ENCODE peak calls at places on chromosomes 3 and 15, in eight cellular contexts. X is body of pancreas; F is NCI-H69; W is activated CD8-positive, alpha-beta memory T cell treated with anti-CD3 and anti-CD28 coated beads for 24 hours; Z is left ventricle myocardium superior; D is AML-193; U is adipocyte; Q is lower lobe of right lung. R is an unnamed sample.

GRCh38 chr3:171028779-171029232 is 2.3 kb upstream of the SLC2A2 start:
- DNase-seq in X (peak), F (no peak), W (no peak), Z (no peak), D (no peak), U (peak), Q (no peak), R (no peak)

GRCh38 chr3:21274000-21274671 is 476.9 kb downstream of the ZNF385D start:
- DNase-seq in X (no peak), U (peak), Z (no peak), W (no peak), D (no peak), F (no peak), Q (no peak), R (no peak)

GRCh38 chr3:120713262-120713661 is 29.1 kb downstream of the RABL3 start:
- DNase-seq in Q (no peak), Z (no peak), X (no peak), W (no peak), D (no peak), F (no peak), U (no peak), R (no peak)

GRCh38 chr3:191775451-191776233 is 314.7 kb downstream of the PYDC2 start:
- DNase-seq in F (no peak), D (no peak), X (no peak), Q (no peak), U (no peak), W (no peak), Z (no peak), R (no peak)

GRCh38 chr3:45957606-45958005 is 14.3 kb downstream of the CXCR6 start:
- DNase-seq in W (peak), D (no peak), F (no peak), U (no peak), X (no peak), Z (no peak), Q (no peak), R (no peak)

GRCh38 chr15:92803852-92804609 is 96.1 kb upstream of the CHD2 start:
- DNase-seq in F (peak), Q (peak), Z (peak), U (peak), X (peak), W (peak), D (peak), R (peak)

GRCh38 chr3:146895026-146895749 is 290.0 kb upstream of the PLSCR5 start:
- DNase-seq in F (no peak), W (no peak), X (no peak), D (no peak), U (peak), Z (no peak), Q (no peak), R (no peak)

GRCh38 chr3:31971607-31972006 is 9.5 kb downstream of the OSBPL10 start:
- DNase-seq in Z (no peak), D (no peak), X (no peak), Q (no peak), W (no peak), F (no peak), U (no peak), R (no peak)

GRCh38 chr15:59879506-59879905 is 124.6 kb upstream of the FOXB1 start:
- DNase-seq in X (no peak), F (no peak), Z (no peak), U (peak), Q (no peak), W (no peak), D (no peak), R (no peak)

GRCh38 chr3:76941376-76941775 is 98.5 kb upstream of the ROBO2 start:
- DNase-seq in D (no peak), Z (no peak), U (no peak), F (no peak), W (no peak), X (no peak), Q (no peak), R (no peak)

GRCh38 chr15:101120961-101121360 is 130.9 kb downstream of the CHSY1 start:
- DNase-seq in X (no peak), Z (no peak), Q (no peak), D (no peak), U (no peak), F (peak), W (no peak), R (no peak)

GRCh38 chr15:66359740-66360139 is 3.3 kb upstream of the TIPIN start:
- DNase-seq in F (no peak), Q (no peak), U (no peak), Z (no peak), X (no peak), D (no peak), W (no peak), R (peak)

GRCh38 chr3:4520013-4520881 is 27.1 kb downstream of the ITPR1 start:
- DNase-seq in Z (no peak), F (no peak), X (no peak), W (no peak), Q (no peak), D (peak), U (no peak), R (no peak)

GRCh38 chr3:172159376-172159775 is 120.0 kb downstream of the FNDC3B start:
- DNase-seq in F (no peak), Q (no peak), W (no peak), Z (no peak), X (no peak), U (no peak), D (no peak), R (no peak)

GRCh38 chr15:90826886-90827435 is 41.4 kb upstream of the FURIN start:
- DNase-seq in Q (no peak), F (no peak), W (no peak), X (no peak), Z (no peak), U (no peak), D (no peak), R (no peak)

GRCh38 chr15:101116681-101116976 is 135.2 kb downstream of the CHSY1 start:
- DNase-seq in Q (no peak), D (no peak), Z (no peak), X (no peak), U (no peak), W (no peak), F (no peak), R (no peak)

GRCh38 chr3:183526838-183527420 is 28.6 kb downstream of the KLHL6 start:
- DNase-seq in U (no peak), Q (no peak), X (no peak), D (no peak), Z (no peak), F (no peak), W (no peak), R (no peak)

GRCh38 chr15:97904196-97904572 is 56.3 kb upstream of the ARRDC4 start:
- DNase-seq in W (no peak), Q (peak), X (peak), U (peak), D (peak), F (peak), Z (peak), R (peak)

GRCh38 chr3:127256872-127257271 is 31.0 kb downstream of the PRR20G start:
- DNase-seq in Z (no peak), Q (no peak), F (no peak), D (no peak), X (no peak), W (no peak), U (no peak), R (no peak)

GRCh38 chr3:134527037-134527436 is 41.2 kb downstream of the CEP63 start:
- DNase-seq in F (no peak), X (no peak), U (peak), Z (no peak), Q (no peak), D (peak), W (no peak), R (no peak)

GRCh38 chr3:46541856-46542255 is 24.2 kb downstream of the LRRC2 start:
- DNase-seq in Z (no peak), D (no peak), Q (no peak), X (no peak), U (no peak), F (no peak), W (no peak), R (no peak)

GRCh38 chr3:3998140-3998977 is 199.1 kb downstream of the LRRN1 start:
- DNase-seq in W (no peak), D (peak), U (peak), X (peak), Q (no peak), F (peak), Z (no peak), R (no peak)

GRCh38 chr3:187808466-187809291 is 63.4 kb upstream of the BCL6 start:
- DNase-seq in W (no peak), X (no peak), Q (no peak), Z (no peak), F (peak), U (no peak), D (no peak), R (peak)

GRCh38 chr15:99443768-99444446 is 121.9 kb upstream of the MEF2A start:
- DNase-seq in U (no peak), X (no peak), Z (no peak), W (peak), Q (no peak), D (no peak), F (no peak), R (no peak)

GRCh38 chr3:50256978-50257890 is 11.7 kb upstream of the SEMA3B start:
- DNase-seq in F (peak), D (no peak), Z (no peak), X (peak), Q (no peak), U (peak), W (no peak), R (peak)

GRCh38 chr3:57586778-57587177 is 10.4 kb downstream of the ARF4 start:
- DNase-seq in Z (no peak), D (no peak), Q (no peak), F (no peak), X (no peak), W (no peak), U (no peak), R (no peak)

GRCh38 chr3:20027136-20027535 is 13.1 kb upstream of the KAT2B start:
- DNase-seq in Z (no peak), Q (no peak), X (no peak), U (no peak), D (no peak), W (no peak), F (no peak), R (no peak)

GRCh38 chr3:4587061-4587837 is 94.1 kb downstream of the ITPR1 start:
- DNase-seq in D (no peak), Z (no peak), X (no peak), W (no peak), Q (no peak), F (no peak), U (no peak), R (no peak)

GRCh38 chr15:40006003-40006402 is 33.0 kb downstream of the SRP14 start:
- DNase-seq in X (no peak), W (no peak), Z (no peak), Q (no peak), D (no peak), F (no peak), U (peak), R (no peak)

GRCh38 chr3:78986702-78987101 is 781.1 kb downstream of the ROBO1 start:
- DNase-seq in U (no peak), F (peak), Q (no peak), D (no peak), W (no peak), Z (no peak), X (no peak), R (no peak)

GRCh38 chr3:62201438-62202035 is 171.8 kb downstream of the FEZF2 start:
- DNase-seq in Q (no peak), U (peak), X (no peak), F (peak), D (peak), W (no peak), Z (no peak), R (no peak)

GRCh38 chr15:66617137-66618090 is 51.6 kb upstream of the LCTL start:
- DNase-seq in D (peak), X (peak), U (peak), Z (peak), Q (peak), W (no peak), F (peak), R (peak)

GRCh38 chr3:144055604-144056003 is 84.0 kb downstream of the DIPK2A start:
- DNase-seq in U (peak), Q (no peak), Z (no peak), F (no peak), D (no peak), X (no peak), W (no peak), R (no peak)

GRCh38 chr15:42092666-42093445 is 1.5 kb downstream of the PLA2G4D start:
- DNase-seq in D (no peak), Z (peak), Q (no peak), X (no peak), W (no peak), U (no peak), F (no peak), R (no peak)